ENCODE peak calls at places on chromosomes 11 and 22, in ten cellular contexts. S is D721Med, G is natural killer cell, V is heart left ventricle, F is nephron progenitor cell, O is mucosa of descending colon, Q is HFFc6, N is colonic mucosa, Y is astrocyte of the spinal cord, C is AG04450. X is an unnamed sample.
A peak's percentile ranks its signal among the peaks of the same experiment; 100 is the strongest.

GRCh38 chr11:102622258-102622657 is 2.9 kb downstream of the MMP20 start:
- DNase-seq in Q (no peak), G (no peak), O (no peak), S (no peak), C (no peak), N (no peak), V (no peak), Y (no peak), F (no peak), X (no peak)

GRCh38 chr11:68014157-68014965 is 4.2 kb downstream of the ALDH3B1 start:
- DNase-seq in C (peak; percentile 67), S (no peak), G (no peak), O (peak; percentile 83), V (no peak), F (no peak), N (peak; percentile 80), Y (peak; percentile 79), Q (peak; percentile 53), X (no peak)

GRCh38 chr22:38069372-38070249 is 12.4 kb downstream of the PICK1 start:
- DNase-seq in N (peak; percentile 29), Y (peak; percentile 49), O (no peak), C (peak; percentile 7), F (peak; percentile 50), S (no peak), G (no peak), Q (peak; percentile 7), V (peak; percentile 82), X (no peak)

GRCh38 chr11:92099183-92099582 is 125.4 kb upstream of the FAT3 start:
- DNase-seq in Q (no peak), G (no peak), N (no peak), O (no peak), F (no peak), Y (no peak), S (no peak), V (no peak), C (no peak), X (no peak)

GRCh38 chr11:118126082-118126838 is 26.4 kb downstream of the SCN4B start:
- DNase-seq in G (no peak), Y (no peak), C (no peak), O (no peak), V (no peak), Q (no peak), F (no peak), N (no peak), S (no peak), X (no peak)

GRCh38 chr11:64419818-64420485 is 61.0 kb downstream of the RPS6KA4 start:
- DNase-seq in S (no peak), Q (peak; percentile 7), O (no peak), N (no peak), F (no peak), G (no peak), V (no peak), C (no peak), Y (peak; percentile 33), X (no peak)

GRCh38 chr11:80412604-80413003 is 971.8 kb upstream of the TENM4 start:
- DNase-seq in N (no peak), G (no peak), F (no peak), O (no peak), C (no peak), Q (no peak), S (no peak), Y (no peak), V (no peak), X (no peak)

GRCh38 chr11:63916837-63917684 is at the start of gene RCOR2:
- DNase-seq in Q (peak; percentile 45), O (peak; percentile 88), F (peak; percentile 88), Y (peak; percentile 76), S (peak; percentile 89), G (peak; percentile 45), C (peak; percentile 69), V (peak; percentile 87), N (peak; percentile 80), X (peak; percentile 89)

GRCh38 chr11:65496304-65497140 is 2.3 kb upstream of the MALAT1 start:
- DNase-seq in Y (peak; percentile 51), Q (peak; percentile 47), V (no peak), S (no peak), C (no peak), O (peak; percentile 38), N (no peak), F (peak; percentile 27), G (no peak), X (no peak)

GRCh38 chr11:17767914-17768313 is 33.3 kb downstream of the KCNC1 start:
- DNase-seq in Q (no peak), O (no peak), Y (no peak), S (no peak), G (no peak), N (no peak), C (no peak), F (no peak), V (no peak), X (no peak)

GRCh38 chr11:70848243-70848750 is 404.1 kb downstream of the SHANK2 start:
- DNase-seq in S (no peak), V (no peak), F (no peak), C (no peak), Q (no peak), N (no peak), G (no peak), Y (no peak), O (no peak), X (no peak)

GRCh38 chr11:65651589-65652510 is 10.9 kb downstream of the RELA start:
- DNase-seq in Q (no peak), O (peak; percentile 83), F (no peak), V (peak; percentile 43), S (no peak), Y (peak; percentile 33), G (no peak), C (no peak), N (peak; percentile 89), X (no peak)

GRCh38 chr22:31951201-31952093 is 7.1 kb downstream of the YWHAH start:
- DNase-seq in S (no peak), O (no peak), N (no peak), G (no peak), V (no peak), C (no peak), Y (no peak), F (no peak), Q (no peak), X (no peak)

GRCh38 chr11:85530596-85530995 is 96.5 kb downstream of the DLG2 start:
- DNase-seq in V (no peak), O (no peak), S (no peak), G (no peak), C (no peak), F (no peak), N (no peak), Q (no peak), Y (peak; percentile 37), X (no peak)

GRCh38 chr11:129286813-129287212 is 88.8 kb upstream of the BARX2 start:
- DNase-seq in V (no peak), Q (no peak), Y (no peak), O (no peak), F (no peak), N (no peak), C (no peak), G (no peak), S (no peak), X (no peak)

GRCh38 chr11:48107188-48107704 is 109.4 kb upstream of the OR4B1 start:
- DNase-seq in F (no peak), Y (no peak), Q (peak; percentile 50), V (no peak), N (no peak), O (peak; percentile 70), S (no peak), G (no peak), C (no peak), X (peak; percentile 65)

GRCh38 chr22:46390652-46391301 is 55.3 kb downstream of the TRMU start:
- DNase-seq in O (peak; percentile 56), G (no peak), F (no peak), Y (peak; percentile 14), N (no peak), Q (no peak), C (peak; percentile 6), V (peak; percentile 63), S (no peak), X (no peak)
- TF ChIP-seq CTCF in O (no peak), G (no peak), F (no peak), Y (peak; percentile 35), N (no peak), Q (no peak), C (peak; percentile 69), V (peak; percentile 9), S (peak; percentile 6), X (no peak)

DNA sequence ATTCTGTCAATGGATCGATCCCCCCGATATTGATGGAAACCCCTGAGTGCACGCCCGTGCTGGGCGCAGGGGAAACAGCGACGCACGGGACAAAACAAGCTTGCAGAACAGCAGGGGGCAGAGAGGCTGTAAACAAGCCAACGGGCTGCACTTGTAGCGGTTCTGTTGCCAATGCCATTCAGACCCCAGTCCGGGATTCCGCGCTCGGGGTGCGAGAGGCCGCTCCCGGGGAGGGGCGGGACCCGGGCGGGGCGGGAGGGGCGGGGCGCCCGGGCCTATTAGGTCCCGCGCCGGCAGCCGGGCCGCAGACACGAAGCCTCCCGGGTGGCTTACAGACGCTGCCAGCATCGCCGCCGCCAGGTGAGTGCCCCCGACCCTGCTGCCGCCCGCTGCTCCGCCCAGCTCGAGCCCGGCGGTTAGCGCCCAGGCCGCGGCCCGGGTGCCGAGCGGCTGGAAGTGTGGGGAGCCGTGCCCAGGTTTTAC is at the start of gene BIK:
- DNase-seq in G (peak; percentile 21), S (no peak), O (peak; percentile 80), F (peak; percentile 62), N (peak; percentile 72), V (peak; percentile 32), Y (no peak), Q (no peak), C (no peak), X (peak; percentile 64)
- TF ChIP-seq CTCF in G (peak; percentile 23), S (peak; percentile 27), O (no peak), F (no peak), N (no peak), V (no peak), Y (peak; percentile 8), Q (peak; percentile 39), C (peak; percentile 37), X (peak; percentile 15)

DNA sequence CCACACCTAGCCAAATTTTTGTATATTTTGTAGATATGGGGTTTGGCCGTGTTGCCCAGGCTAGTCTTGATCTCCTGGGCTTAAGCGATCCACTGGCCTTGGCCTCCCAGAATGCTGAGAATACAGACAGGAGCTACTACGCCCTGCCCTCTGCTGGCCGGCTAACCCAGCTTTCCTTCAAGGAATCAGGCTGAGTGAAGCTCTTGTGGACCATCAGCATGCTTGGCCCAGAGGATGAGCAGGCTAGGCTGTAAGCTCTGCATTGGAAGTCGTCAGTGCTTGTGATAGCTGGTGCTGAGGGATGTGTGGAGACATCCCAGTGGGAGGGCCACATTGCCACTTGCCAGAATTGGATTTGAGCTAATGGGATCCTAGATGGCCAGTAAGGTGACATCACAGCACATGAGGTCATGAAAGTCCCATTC is 60.6 kb downstream of the MED15 start:
- DNase-seq in V (no peak), O (peak; percentile 49), N (no peak), Q (peak; percentile 66), G (no peak), C (no peak), F (no peak), Y (peak; percentile 47), S (no peak), X (no peak)
- TF ChIP-seq CTCF in V (no peak), O (no peak), N (no peak), Q (peak; percentile 77), G (no peak), C (peak; percentile 64), F (no peak), Y (peak; percentile 64), S (no peak), X (no peak)

DNA sequence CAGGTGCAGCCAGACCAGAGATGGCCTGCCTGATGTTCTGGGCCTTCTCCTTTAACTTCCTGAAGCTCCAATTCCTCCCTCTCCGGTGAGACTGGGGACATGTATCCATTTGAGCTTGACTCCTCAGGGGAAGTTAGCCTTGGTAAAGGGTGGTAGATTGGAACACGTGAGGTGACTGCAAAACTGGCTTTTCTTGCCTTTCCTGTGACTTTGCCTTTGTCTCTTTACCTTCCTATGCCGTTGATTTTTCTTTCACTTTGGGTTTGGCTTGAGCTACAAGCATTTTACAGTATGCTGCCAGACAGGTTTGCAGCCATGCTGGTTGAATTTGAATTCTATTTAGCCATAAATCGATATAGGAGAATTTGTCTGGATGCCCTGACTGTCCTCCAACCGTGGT is 16.8 kb upstream of the GLYATL1 start:
- DNase-seq in N (no peak), O (no peak), F (no peak), C (no peak), V (no peak), Y (no peak), Q (no peak), G (no peak), S (no peak), X (no peak)
- TF ChIP-seq CTCF in N (no peak), O (no peak), F (no peak), C (no peak), V (no peak), Y (no peak), Q (no peak), G (no peak), S (no peak), X (no peak)

X was measured in GM13976.